ENCODE peak calls at places on chromosomes 11 and 22, in six cellular contexts. F is substantia nigra, S is neural progenitor cell, D is endodermal cell, Y is adrenal gland, I is tibial artery. E is an unnamed sample.

GRCh38 chr11:60482361-60482760 is 10.2 kb upstream of the MS4A12 start:
- DNase-seq in F (no peak), I (no peak), Y (peak; percentile 28), S (no peak), D (no peak), E (no peak)

GRCh38 chr11:97620012-97620411 is 1230.2 kb downstream of the JRKL start:
- DNase-seq in D (no peak), Y (no peak), I (no peak), S (no peak), F (no peak), E (no peak)

GRCh38 chr11:133172349-133172748 is 360.0 kb downstream of the OPCML start:
- DNase-seq in D (no peak), I (no peak), S (no peak), F (no peak), Y (no peak), E (no peak)

GRCh38 chr11:79087238-79087956 is 353.4 kb downstream of the TENM4 start:
- DNase-seq in S (peak; percentile 71), D (peak; percentile 85), Y (no peak), F (no peak), I (no peak), E (no peak)

GRCh38 chr11:104623518-104623917 is 274.7 kb downstream of the CASP12 start:
- DNase-seq in F (no peak), I (no peak), Y (no peak), S (no peak), D (no peak), E (no peak)

GRCh38 chr11:69819541-69820070 is 390 bp upstream of the FGF3 start:
- DNase-seq in D (peak; percentile 73), F (no peak), I (no peak), S (peak; percentile 55), Y (no peak), E (no peak)

GRCh38 chr22:42269407-42270177 is 861 bp downstream of the TCF20 start:
- DNase-seq in D (peak; percentile 92), S (peak; percentile 81), F (no peak), Y (no peak), I (peak; percentile 37), E (peak; percentile 63)

GRCh38 chr22:46761539-46762237 is 762 bp upstream of the TBC1D22A start:
- DNase-seq in F (no peak), D (no peak), Y (no peak), I (no peak), S (peak; percentile 64), E (no peak)

GRCh38 chr11:17046690-17047089 is 30.8 kb downstream of the RPS13 start:
- DNase-seq in Y (no peak), D (no peak), F (no peak), I (no peak), S (no peak), E (no peak)

DNA sequence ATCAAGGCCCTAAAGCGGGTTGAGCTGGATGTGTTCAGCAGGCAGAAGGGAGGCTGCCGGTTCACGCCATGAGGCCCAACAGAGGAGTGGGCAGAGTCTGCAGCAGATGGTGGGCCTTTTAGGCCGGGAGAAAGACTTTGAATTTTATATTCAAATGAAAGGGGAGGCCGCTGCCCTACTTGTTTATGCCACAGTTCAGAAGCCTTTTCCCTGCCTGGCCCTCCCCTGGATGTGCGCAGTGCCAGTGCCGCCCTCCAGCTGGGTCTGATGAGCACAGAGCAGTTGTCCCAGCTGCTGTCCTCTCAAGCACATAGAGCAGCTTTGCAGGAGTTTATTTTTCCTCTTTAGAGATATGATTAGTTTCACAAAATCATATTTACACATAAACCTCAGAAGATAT is 46.8 kb upstream of the TTC12 start:
- DNase-seq in D (no peak), Y (no peak), I (no peak), F (peak; percentile 61), S (no peak), E (no peak)
- H3K27ac ChIP-seq in D (no peak overlapping the region), Y (no peak overlapping the region), I (no peak overlapping the region), F (peak overlapping the region; percentile 76), S (no peak overlapping the region), E (no peak overlapping the region)

DNA sequence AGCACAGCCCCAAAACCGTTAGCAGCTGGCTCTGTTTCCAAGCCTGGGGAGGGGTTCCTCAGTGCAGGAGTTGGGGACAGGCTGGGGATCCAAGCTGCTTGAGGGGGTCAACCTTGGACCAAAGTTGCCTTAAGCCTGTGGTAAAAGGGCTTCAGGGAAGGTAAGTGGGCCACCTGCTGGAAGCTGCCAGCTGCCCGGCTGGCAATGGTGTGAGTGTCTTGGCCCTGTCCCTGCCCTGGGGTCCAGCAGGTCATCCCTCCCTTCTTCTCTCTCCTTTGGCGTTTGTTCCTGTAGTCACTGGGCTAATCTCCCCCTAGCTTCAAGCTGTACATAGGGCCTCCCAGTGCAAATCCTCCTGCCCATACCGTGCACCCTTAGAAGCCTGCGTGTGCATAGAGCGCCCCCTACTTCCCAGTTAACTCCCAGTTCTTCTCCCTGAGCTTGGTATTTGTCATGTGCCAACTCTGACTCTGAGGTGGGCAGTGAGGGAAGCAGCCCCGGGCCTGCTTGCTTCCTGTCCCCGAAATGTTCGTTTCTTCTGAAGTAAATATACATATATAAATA is 4.4 kb downstream of the TMEM258 start:
- DNase-seq in D (peak; percentile 89), S (peak; percentile 79), Y (no peak), F (peak; percentile 43), I (no peak), E (no peak)
- H3K27ac ChIP-seq in D (no peak overlapping the region), S (no peak overlapping the region), Y (no peak overlapping the region), F (peak overlapping the region; percentile 100), I (no peak overlapping the region), E (no peak overlapping the region)

GRCh38 chr22:40187389-40187788 is 9.7 kb downstream of the TNRC6B start:
- DNase-seq in D (peak; percentile 76), I (no peak), Y (no peak), S (no peak), F (no peak), E (no peak)
- H3K27ac ChIP-seq in D (no peak overlapping the region), I (no peak overlapping the region), Y (no peak overlapping the region), S (no peak overlapping the region), F (no peak overlapping the region), E (no peak overlapping the region)

DNA sequence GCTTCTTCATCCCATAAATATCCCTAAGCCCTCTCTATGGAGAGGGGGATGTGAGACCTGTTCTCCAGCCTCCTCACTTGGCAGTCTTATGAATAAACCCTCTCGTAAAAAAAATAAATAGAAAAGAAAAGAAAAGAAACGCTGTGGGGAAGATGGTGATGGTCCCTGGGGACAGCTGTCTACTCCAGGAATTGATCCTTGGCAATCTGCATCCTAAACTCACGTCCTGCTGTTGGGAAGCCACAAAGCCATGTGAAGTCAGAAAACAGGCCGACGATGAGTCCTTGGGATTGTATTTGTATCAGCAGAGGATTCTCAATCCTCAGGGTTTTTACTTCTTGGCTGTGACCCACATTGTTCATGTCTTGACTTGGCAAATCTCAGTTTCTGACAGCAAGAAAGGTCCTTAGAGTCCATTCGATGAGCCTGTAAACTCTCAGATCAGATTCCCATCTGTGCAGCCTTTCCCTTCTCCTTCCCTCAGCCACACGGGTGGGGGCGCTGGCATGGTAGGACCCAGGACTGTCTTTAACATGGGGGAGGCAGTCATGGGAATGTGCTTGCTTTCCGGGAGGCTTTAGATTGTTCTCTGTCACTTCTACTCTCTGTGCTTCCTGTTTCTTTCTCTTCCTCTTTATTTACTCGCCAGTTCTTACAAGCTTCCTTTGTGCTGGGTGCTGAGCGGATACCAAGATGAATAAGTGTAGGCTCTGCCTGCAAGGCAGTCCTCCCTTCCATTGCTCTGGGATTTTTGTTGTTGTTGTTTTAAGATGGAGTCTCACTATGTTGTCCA is 24.9 kb downstream of the TCP11L1 start:
- DNase-seq in Y (no peak), F (peak; percentile 19), S (no peak), I (peak; percentile 22), D (peak; percentile 42), E (no peak)
- H3K27ac ChIP-seq in Y (peak overlapping the region; percentile 22), F (peak overlapping the region; percentile 47), S (no peak overlapping the region), I (no peak overlapping the region), D (no peak overlapping the region), E (no peak overlapping the region)

DNA sequence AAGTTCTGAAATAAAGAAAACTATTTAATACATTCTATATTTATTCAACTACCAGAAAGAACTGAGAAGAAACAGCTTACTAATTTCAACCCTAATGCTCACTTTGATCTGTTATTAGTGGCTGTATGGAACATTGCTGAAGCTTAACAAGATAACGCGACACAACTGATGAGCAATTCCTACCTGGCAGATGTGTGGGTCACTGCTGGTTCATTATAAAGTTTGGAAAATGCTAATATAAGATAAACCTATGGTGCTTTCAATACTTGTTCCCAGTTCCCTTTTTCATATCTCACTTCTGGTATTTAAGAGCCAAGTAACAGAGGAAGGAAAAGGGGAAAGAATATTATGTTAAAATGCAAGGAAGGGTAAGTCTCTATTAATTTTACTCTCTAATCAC is 10.5 kb downstream of the CTSC start:
- DNase-seq in S (no peak), F (no peak), D (no peak), Y (no peak), I (no peak), E (no peak)
- H3K27ac ChIP-seq in S (no peak overlapping the region), F (no peak overlapping the region), D (no peak overlapping the region), Y (no peak overlapping the region), I (no peak overlapping the region), E (no peak overlapping the region)

GRCh38 chr11:126115253-126115540 is 52.5 kb upstream of the CDON start:
- DNase-seq in F (no peak), D (no peak), S (no peak), Y (no peak), I (peak; percentile 72), E (no peak)
- H3K27ac ChIP-seq in F (no peak overlapping the region), D (no peak overlapping the region), S (no peak overlapping the region), Y (no peak overlapping the region), I (peak overlapping the region; percentile 70), E (no peak overlapping the region)

DNA sequence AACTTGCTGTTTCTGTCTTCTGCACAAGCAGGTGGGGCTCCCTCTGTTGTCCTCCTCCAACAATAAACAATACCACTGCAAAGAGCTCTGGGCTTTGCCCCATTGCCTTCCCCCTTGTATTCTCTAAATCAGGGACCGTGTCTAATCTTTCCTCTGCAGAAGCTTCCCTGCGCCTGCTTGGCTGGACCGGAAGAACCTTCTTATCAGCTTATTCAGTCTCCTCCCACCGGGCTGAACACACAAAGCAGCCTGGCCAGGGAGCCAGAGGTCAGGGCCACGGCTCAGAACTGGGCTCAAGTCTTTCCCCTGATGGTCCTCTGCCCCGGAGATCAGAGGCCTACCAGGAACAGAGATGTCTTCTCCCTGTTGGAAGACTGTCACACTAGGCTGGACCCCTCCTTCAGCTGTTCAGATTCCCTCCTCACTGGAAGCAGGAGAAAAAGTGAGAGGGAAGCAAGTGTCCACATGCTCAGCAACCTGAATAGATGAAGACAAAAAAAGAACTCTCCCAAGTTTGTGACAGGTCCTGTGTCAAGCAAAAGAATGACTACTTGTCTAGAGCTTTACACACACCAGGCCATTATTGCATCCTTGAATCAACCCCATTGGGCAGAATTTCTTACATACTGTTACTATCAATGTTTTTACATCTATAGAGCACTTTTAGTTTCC is 63.7 kb downstream of the RAB30 start:
- DNase-seq in D (peak; percentile 68), F (peak; percentile 20), Y (peak; percentile 79), I (peak; percentile 46), S (peak; percentile 84), E (no peak)
- H3K27ac ChIP-seq in D (peak overlapping the region; percentile 42), F (peak overlapping the region; percentile 87), Y (peak overlapping the region; percentile 15), I (peak overlapping the region; percentile 29), S (no peak overlapping the region), E (no peak overlapping the region)

GRCh38 chr11:118438314-118438931 is 2.1 kb downstream of the KMT2A start:
- DNase-seq in D (peak; percentile 81), S (peak; percentile 70), I (peak; percentile 76), F (peak; percentile 36), Y (peak; percentile 72), E (peak; percentile 30)
- H3K27ac ChIP-seq in D (peak overlapping the region; percentile 87), S (peak overlapping the region; percentile 82), I (peak overlapping the region; percentile 96), F (peak overlapping the region; percentile 79), Y (peak overlapping the region; percentile 70), E (peak overlapping the region; percentile 98)